ENCODE peak calls at places on chromosomes 6 and 20, in nine cellular contexts. T, K, J, G, P, Y, I, O and A are unnamed samples.

GRCh38 chr6:79375635-79376425 is 141.3 kb upstream of the HMGN3 start:
- DNase-seq in T (no peak), K (no peak), J (no peak), G (no peak), P (no peak), Y (no peak), I (no peak), O (no peak), A (no peak)

GRCh38 chr20:56278205-56278604 is 29.7 kb downstream of the MC3R start:
- DNase-seq in T (no peak), K (no peak), J (no peak), G (no peak), P (no peak), Y (no peak), I (no peak), O (no peak), A (no peak)

GRCh38 chr6:167710521-167710920 is 116.2 kb upstream of the AFDN start:
- DNase-seq in T (no peak), K (no peak), J (no peak), G (no peak), P (no peak), Y (no peak), I (peak; percentile 22), O (no peak), A (no peak)

GRCh38 chr6:105495515-105495914 is 92.6 kb upstream of the PREP start:
- DNase-seq in T (no peak), K (no peak), J (no peak), G (no peak), P (no peak), Y (no peak), I (no peak), O (no peak), A (no peak)

GRCh38 chr20:59948212-59948611 is 8.0 kb downstream of the FAM217B start:
- DNase-seq in T (no peak), K (no peak), J (no peak), G (no peak), P (no peak), Y (no peak), I (no peak), O (no peak), A (no peak)

GRCh38 chr20:58971429-58971828 is 9.6 kb upstream of the NELFCD start:
- DNase-seq in T (no peak), K (no peak), J (no peak), G (no peak), P (no peak), Y (no peak), I (no peak), O (no peak), A (no peak)

GRCh38 chr20:32481311-32482103 is 103.6 kb downstream of the NOL4L start:
- DNase-seq in T (peak; percentile 40), K (no peak), J (no peak), G (no peak), P (no peak), Y (no peak), I (no peak), O (no peak), A (no peak)

GRCh38 chr20:62637110-62637509 is 5.2 kb upstream of the SLCO4A1 start:
- DNase-seq in T (no peak), K (no peak), J (no peak), G (no peak), P (no peak), Y (no peak), I (no peak), O (no peak), A (no peak)

GRCh38 chr6:157246771-157247484 is 76.4 kb downstream of the TMEM242 start:
- DNase-seq in T (no peak), K (no peak), J (no peak), G (no peak), P (no peak), Y (no peak), I (no peak), O (no peak), A (no peak)

GRCh38 chr6:98669371-98669770 is 165.0 kb upstream of the POU3F2 start:
- DNase-seq in T (no peak), K (no peak), J (no peak), G (no peak), P (no peak), Y (no peak), I (no peak), O (no peak), A (no peak)

GRCh38 chr20:47571426-47571825 is 69.7 kb downstream of the NCOA3 start:
- DNase-seq in T (no peak), K (no peak), J (no peak), G (no peak), P (no peak), Y (no peak), I (no peak), O (no peak), A (no peak)

GRCh38 chr6:140385686-140386085 is 1011.2 kb upstream of the CITED2 start:
- DNase-seq in T (no peak), K (no peak), J (no peak), G (no peak), P (no peak), Y (no peak), I (no peak), O (no peak), A (peak; percentile 47)

GRCh38 chr6:156396791-156397418 is 380.3 kb upstream of the ARID1B start:
- DNase-seq in T (no peak), K (no peak), J (no peak), G (no peak), P (no peak), Y (no peak), I (no peak), O (no peak), A (no peak)

GRCh38 chr6:107787589-107787960 is 36.5 kb downstream of the SCML4 start:
- DNase-seq in T (no peak), K (no peak), J (no peak), G (no peak), P (no peak), Y (no peak), I (no peak), O (no peak), A (no peak)

GRCh38 chr6:147382945-147383554 is 125.4 kb upstream of the SAMD5 start:
- DNase-seq in T (peak; percentile 59), K (no peak), J (no peak), G (peak; percentile 49), P (no peak), Y (peak; percentile 59), I (no peak), O (no peak), A (peak; percentile 55)

GRCh38 chr6:446418-447366 is 55.1 kb downstream of the IRF4 start:
- DNase-seq in T (no peak), K (no peak), J (no peak), G (no peak), P (no peak), Y (no peak), I (peak; percentile 55), O (no peak), A (no peak)

DNA sequence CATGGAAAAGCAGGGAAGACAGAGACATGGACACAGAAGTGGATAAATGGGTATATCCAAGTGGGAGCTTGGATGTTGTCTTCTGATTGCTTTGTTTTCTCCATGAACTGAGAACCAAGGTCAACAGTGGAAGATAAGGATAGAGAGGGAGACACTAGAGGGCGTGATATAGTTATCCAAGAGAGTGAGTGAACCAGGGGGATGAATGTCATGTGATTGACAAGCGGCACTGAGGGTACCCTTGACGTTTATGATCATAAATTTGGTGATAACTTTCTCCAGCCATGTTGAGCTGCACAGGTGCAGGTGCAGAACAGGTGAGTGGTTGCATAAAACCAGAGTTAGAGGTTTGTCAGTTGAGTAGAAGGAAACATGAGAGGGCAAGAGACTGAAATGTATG is 20.7 kb downstream of the EBF4 start:
- DNase-seq in T (no peak), K (no peak), J (no peak), G (no peak), P (no peak), Y (no peak), I (no peak), O (no peak), A (no peak)
- H3K4me3 ChIP-seq in T (no peak overlapping the region), K (no peak overlapping the region), J (no peak overlapping the region), G (no peak overlapping the region), P (no peak overlapping the region), Y (no peak overlapping the region), I (no peak overlapping the region), O (no peak overlapping the region), A (no peak overlapping the region)

DNA sequence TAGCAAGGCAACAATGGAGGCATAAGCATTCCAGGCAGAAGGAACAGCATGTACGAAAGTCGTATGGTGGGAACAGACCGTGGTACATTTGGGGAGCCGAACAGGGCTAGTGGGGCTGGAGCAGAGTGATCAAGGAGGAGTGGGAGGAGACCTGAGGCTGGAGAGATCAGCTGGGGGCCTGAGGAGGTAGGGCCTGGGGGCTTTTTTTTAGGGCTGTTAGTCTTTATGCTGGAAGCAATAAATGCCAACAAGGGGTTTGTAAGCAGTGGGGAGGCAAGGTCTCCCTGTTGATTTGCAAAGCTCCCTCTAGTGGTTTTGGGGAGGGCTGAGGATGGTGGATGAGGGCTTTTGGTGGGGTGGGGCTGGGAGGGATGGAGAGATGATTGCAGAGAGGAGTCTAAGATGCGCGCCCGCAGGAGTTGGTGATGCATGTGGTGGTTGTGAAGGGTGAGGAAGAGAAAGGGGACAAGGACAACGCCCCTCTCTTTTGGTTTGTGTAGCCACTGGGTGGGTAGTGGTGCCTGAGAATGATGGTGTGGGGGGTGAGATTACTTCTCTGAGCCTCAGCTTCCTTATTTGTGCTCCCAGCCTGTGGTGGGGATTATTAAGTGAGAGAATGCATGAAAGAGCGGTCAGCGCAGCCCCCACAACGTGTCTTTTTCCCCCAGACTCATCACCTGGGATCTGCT is 74.1 kb upstream of the TOX2 start:
- DNase-seq in T (peak; percentile 42), K (no peak), J (no peak), G (no peak), P (no peak), Y (peak; percentile 44), I (no peak), O (no peak), A (no peak)
- TF ChIP-seq CTCF in T (peak; percentile 50), K (no peak), J (no peak), G (peak; percentile 56), P (peak; percentile 56), Y (peak; percentile 33), I (no peak), O (no peak), A (peak; percentile 35)

GRCh38 chr6:11263185-11263817 is 30.8 kb upstream of the NEDD9 start:
- DNase-seq in T (peak; percentile 91), K (peak; percentile 82), J (peak; percentile 63), G (peak; percentile 80), P (peak; percentile 43), Y (peak; percentile 87), I (peak; percentile 90), O (peak; percentile 46), A (peak; percentile 87)
- H3K4me3 ChIP-seq in T (no peak overlapping the region), K (no peak overlapping the region), J (no peak overlapping the region), G (no peak overlapping the region), P (no peak overlapping the region), Y (no peak overlapping the region), I (no peak overlapping the region), O (peak overlapping the region; percentile 9), A (peak overlapping the region; percentile 13)

DNA sequence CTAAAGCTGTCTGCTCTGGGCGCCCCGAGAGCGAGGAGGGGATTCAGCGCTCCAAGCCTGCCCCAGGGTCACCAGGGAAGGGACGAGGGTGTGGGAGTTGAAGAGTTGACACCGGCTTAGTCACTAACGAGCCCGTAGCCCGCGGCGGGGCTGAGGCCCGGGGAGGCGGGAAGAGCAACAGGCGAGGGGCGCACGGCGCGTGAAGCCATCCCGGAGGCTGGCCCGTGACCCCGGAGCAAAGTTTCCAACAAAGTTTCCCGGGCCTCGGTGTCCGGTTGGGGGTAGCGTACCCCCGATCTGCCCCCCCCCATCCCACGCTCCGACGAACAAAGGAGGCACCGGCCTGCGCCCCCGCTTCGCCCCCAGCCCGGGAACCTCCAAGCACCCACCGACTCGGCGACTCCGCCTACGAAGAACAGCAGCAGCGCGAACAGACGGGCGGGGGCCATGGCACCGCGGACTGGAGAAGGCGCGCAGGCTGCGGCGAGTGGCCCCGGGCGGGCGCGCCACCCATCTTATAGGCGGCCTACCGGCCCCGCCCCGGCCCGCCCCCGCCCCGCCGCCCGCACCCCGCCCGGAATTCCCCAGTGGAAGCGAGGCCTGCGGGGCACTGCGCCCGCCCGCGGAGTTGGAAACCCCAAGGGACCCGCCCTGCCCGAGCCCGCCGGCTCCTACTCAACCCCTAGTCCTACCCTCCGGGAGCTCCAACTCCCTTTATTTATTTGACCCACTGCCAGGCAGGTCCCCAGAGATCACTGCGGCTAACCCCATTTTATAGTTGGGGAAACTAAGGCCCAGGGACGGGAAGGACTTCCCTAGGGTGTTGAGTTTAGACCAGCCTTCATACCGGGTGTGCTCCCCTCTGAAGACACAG is at the start of gene SDC4:
- DNase-seq in T (peak; percentile 69), K (peak; percentile 60), J (peak; percentile 53), G (peak; percentile 49), P (no peak), Y (peak; percentile 62), I (peak; percentile 86), O (peak; percentile 79), A (peak; percentile 66)
- TF ChIP-seq CTCF in T (no peak), K (no peak), J (no peak), G (no peak), P (no peak), Y (no peak), I (no peak), O (no peak), A (no peak)